ENCODE peak calls at places on chromosomes 11 and 22, in seven cellular contexts. H, M, Z, T, B, L and S are unnamed samples.

GRCh38 chr11:33942954-33943353 is 51.1 kb upstream of the LMO2 start:
- DNase-seq in H (no peak), M (peak; percentile 46), Z (no peak), T (peak; percentile 33), B (no peak), L (peak; percentile 90), S (peak; percentile 78)

GRCh38 chr22:36204641-36205032 is 3.0 kb upstream of the APOL4 start:
- DNase-seq in H (no peak), M (no peak), Z (no peak), T (no peak), B (no peak), L (no peak), S (no peak)

GRCh38 chr11:17939542-17939941 is 73.3 kb downstream of the SERGEF start:
- DNase-seq in H (no peak), M (peak; percentile 42), Z (no peak), T (peak; percentile 85), B (no peak), L (no peak), S (no peak)

GRCh38 chr11:102389253-102389652 is 42.2 kb downstream of the BIRC2 start:
- DNase-seq in H (no peak), M (no peak), Z (no peak), T (no peak), B (no peak), L (no peak), S (no peak)

GRCh38 chr11:131932584-131933360 is 562.4 kb downstream of the NTM start:
- DNase-seq in H (no peak), M (peak; percentile 52), Z (no peak), T (no peak), B (no peak), L (no peak), S (no peak)

GRCh38 chr11:118401880-118402590 is 629 bp downstream of the ATP5MG start:
- DNase-seq in H (no peak), M (no peak), Z (no peak), T (no peak), B (no peak), L (peak; percentile 57), S (no peak)

GRCh38 chr11:121711900-121712424 is 259.2 kb upstream of the SORL1-AS1 start:
- DNase-seq in H (no peak), M (no peak), Z (no peak), T (no peak), B (no peak), L (peak; percentile 14), S (no peak)

GRCh38 chr11:88414385-88414861 is 76.9 kb upstream of the CTSC start:
- DNase-seq in H (peak; percentile 88), M (no peak), Z (no peak), T (no peak), B (no peak), L (peak; percentile 83), S (peak; percentile 71)

GRCh38 chr11:14093065-14093464 is 130.5 kb downstream of the SPON1 start:
- DNase-seq in H (no peak), M (no peak), Z (no peak), T (no peak), B (no peak), L (no peak), S (no peak)

GRCh38 chr22:17368727-17369552 is at the start of gene CECR2:
- DNase-seq in H (no peak), M (peak; percentile 75), Z (peak; percentile 74), T (peak; percentile 80), B (no peak), L (no peak), S (no peak)

GRCh38 chr11:61820174-61820573 is 3.4 kb upstream of the FADS1 start:
- DNase-seq in H (no peak), M (no peak), Z (no peak), T (no peak), B (no peak), L (peak; percentile 13), S (no peak)

GRCh38 chr11:47991266-47991830 is 11.0 kb downstream of the PTPRJ start:
- DNase-seq in H (peak; percentile 73), M (no peak), Z (no peak), T (no peak), B (no peak), L (no peak), S (no peak)

GRCh38 chr22:23302171-23303002 is 122.1 kb downstream of the BCR start:
- DNase-seq in H (no peak), M (no peak), Z (no peak), T (no peak), B (no peak), L (peak; percentile 54), S (no peak)

GRCh38 chr11:11265994-11266606 is 87.0 kb downstream of the CSNK2A3 start:
- DNase-seq in H (peak; percentile 44), M (peak; percentile 64), Z (peak; percentile 3), T (peak; percentile 58), B (peak; percentile 6), L (peak; percentile 6), S (no peak)

GRCh38 chr22:29268511-29269229 is 602 bp downstream of the EWSR1 start:
- DNase-seq in H (peak; percentile 34), M (peak; percentile 86), Z (peak; percentile 60), T (peak; percentile 80), B (peak; percentile 19), L (peak; percentile 41), S (peak; percentile 22)

GRCh38 chr11:70688142-70688541 is 289.8 kb downstream of the CTTN start:
- DNase-seq in H (no peak), M (no peak), Z (no peak), T (no peak), B (no peak), L (no peak), S (no peak)

GRCh38 chr11:47938791-47939560 is 41.4 kb upstream of the PTPRJ start:
- DNase-seq in H (no peak), M (no peak), Z (no peak), T (no peak), B (no peak), L (no peak), S (no peak)

GRCh38 chr22:17266261-17266971 is 47.2 kb upstream of the ADA2 start:
- DNase-seq in H (peak; percentile 89), M (peak; percentile 62), Z (no peak), T (no peak), B (no peak), L (no peak), S (peak; percentile 18)

GRCh38 chr11:112499908-112500204 is 239.2 kb upstream of the PLET1 start:
- DNase-seq in H (no peak), M (no peak), Z (no peak), T (no peak), B (no peak), L (no peak), S (no peak)

GRCh38 chr11:75233688-75234295 is 6.8 kb upstream of the TPBGL start:
- DNase-seq in H (no peak), M (no peak), Z (no peak), T (no peak), B (no peak), L (peak; percentile 61), S (no peak)

GRCh38 chr22:42938976-42939375 is 76.0 kb downstream of the PACSIN2 start:
- DNase-seq in H (no peak), M (no peak), Z (no peak), T (no peak), B (no peak), L (no peak), S (no peak)

GRCh38 chr11:2521681-2522630 is 77.1 kb downstream of the KCNQ1 start:
- DNase-seq in H (no peak), M (no peak), Z (no peak), T (peak; percentile 35), B (no peak), L (no peak), S (no peak)

GRCh38 chr22:45502215-45503070 is at the start of gene FBLN1:
- DNase-seq in H (peak; percentile 4), M (peak; percentile 79), Z (no peak), T (no peak), B (no peak), L (no peak), S (no peak)

GRCh38 chr11:71333473-71333872 is 81.1 kb upstream of the SHANK2 start:
- DNase-seq in H (no peak), M (no peak), Z (no peak), T (peak; percentile 12), B (no peak), L (no peak), S (no peak)

GRCh38 chr22:49296561-49296960 is 531.1 kb downstream of the BRD1 start:
- DNase-seq in H (no peak), M (no peak), Z (no peak), T (no peak), B (no peak), L (no peak), S (no peak)

GRCh38 chr11:66907751-66908173 is 50.4 kb downstream of the PC start:
- DNase-seq in H (no peak), M (no peak), Z (no peak), T (peak; percentile 76), B (no peak), L (no peak), S (no peak)

GRCh38 chr22:17213976-17214375 is 5.3 kb downstream of the ADA2 start:
- DNase-seq in H (no peak), M (peak; percentile 77), Z (no peak), T (peak; percentile 86), B (no peak), L (peak; percentile 27), S (no peak)

GRCh38 chr11:118001494-118001971 is 15.3 kb downstream of the IL10RA start:
- DNase-seq in H (no peak), M (no peak), Z (no peak), T (no peak), B (no peak), L (no peak), S (no peak)

GRCh38 chr11:134466035-134466908 is 54.2 kb upstream of the B3GAT1 start:
- DNase-seq in H (no peak), M (no peak), Z (no peak), T (peak; percentile 60), B (no peak), L (no peak), S (no peak)

GRCh38 chr22:32801436-32802290 is at the start of gene TIMP3:
- DNase-seq in H (no peak), M (peak; percentile 97), Z (peak; percentile 19), T (peak; percentile 94), B (no peak), L (peak; percentile 72), S (no peak)

GRCh38 chr11:120028181-120028935 is 109.6 kb downstream of the TRIM29 start:
- DNase-seq in H (no peak), M (no peak), Z (no peak), T (no peak), B (no peak), L (no peak), S (no peak)

GRCh38 chr11:106585061-106585460 is 433.2 kb downstream of the GUCY1A2 start:
- DNase-seq in H (no peak), M (no peak), Z (no peak), T (no peak), B (no peak), L (peak; percentile 45), S (no peak)